ENCODE peak calls at places on chromosomes 1 and 21, in seven cellular contexts. E is K562, R is HepG2, T is tibial nerve, A is transverse colon, H is ovary, P is A549. G is an unnamed sample.

GRCh38 chr1:212597495-212597894 is 11.1 kb upstream of the ATF3 start:
- DNase-seq in E (no peak), P (no peak), R (no peak), T (no peak), H (no peak), A (no peak), G (no peak)

GRCh38 chr1:201268604-201269151 is 14.6 kb upstream of the PKP1 start:
- DNase-seq in R (no peak), P (peak; percentile 54), E (no peak), T (no peak), A (no peak), H (no peak), G (no peak)

GRCh38 chr1:226394461-226394860 is 13.4 kb downstream of the PARP1 start:
- DNase-seq in R (no peak), E (no peak), H (no peak), P (no peak), T (no peak), A (no peak), G (no peak)

GRCh38 chr1:44740179-44740617 is 561 bp downstream of the KIF2C start:
- DNase-seq in R (no peak), E (no peak), A (no peak), H (no peak), P (no peak), T (no peak), G (no peak)

GRCh38 chr1:110542730-110543129 is 23.8 kb upstream of the KCNA10 start:
- DNase-seq in E (peak; percentile 46), P (no peak), T (no peak), H (no peak), A (no peak), R (no peak), G (no peak)

GRCh38 chr1:227225715-227226346 is 92.5 kb downstream of the CDC42BPA start:
- DNase-seq in H (no peak), E (peak; percentile 54), T (no peak), A (no peak), P (no peak), R (no peak), G (no peak)

GRCh38 chr1:195188821-195189220 is 1419.4 kb downstream of the KCNT2 start:
- DNase-seq in P (no peak), A (no peak), T (no peak), H (no peak), R (no peak), E (no peak), G (no peak)

GRCh38 chr1:112044745-112045144 is 55.3 kb upstream of the KCND3 start:
- DNase-seq in A (no peak), T (no peak), H (no peak), R (no peak), P (no peak), E (peak; percentile 9), G (no peak)

GRCh38 chr1:108117908-108118902 is 81.9 kb downstream of the SLC25A24 start:
- DNase-seq in P (no peak), H (no peak), T (no peak), E (peak; percentile 43), A (no peak), R (no peak), G (peak; percentile 32)

GRCh38 chr21:27290020-27290419 is 323.1 kb upstream of the ADAMTS5 start:
- DNase-seq in A (no peak), P (no peak), H (no peak), T (no peak), E (no peak), R (no peak), G (no peak)

GRCh38 chr1:204343247-204343646 is 16.5 kb downstream of the PLEKHA6 start:
- DNase-seq in A (no peak), P (no peak), T (no peak), R (no peak), H (no peak), E (no peak), G (no peak)

DNA sequence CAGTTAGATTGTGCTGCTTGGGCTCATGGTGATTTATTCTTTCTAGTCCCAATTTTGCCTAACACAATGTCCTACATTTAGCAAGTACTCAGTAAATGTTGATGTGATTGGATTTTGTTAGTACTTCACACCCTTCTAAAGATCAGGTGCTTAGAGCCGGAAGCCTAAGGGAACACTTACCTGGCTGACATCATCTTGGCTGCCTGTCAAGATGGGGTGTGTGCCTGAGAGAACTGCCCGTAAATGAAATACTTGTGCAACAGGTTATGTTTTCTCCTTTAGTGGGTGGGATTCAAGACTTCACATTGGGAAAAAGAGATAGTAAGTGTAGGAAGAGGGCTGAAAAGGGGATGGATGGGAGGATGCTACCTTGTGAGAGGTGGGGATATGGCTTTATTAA is 75.5 kb upstream of the MACF1 start:
- DNase-seq in A (peak; percentile 89), H (no peak), E (no peak), T (no peak), R (no peak), P (no peak), G (no peak)
- H3K4me1 ChIP-seq in A (peaks cover 61% of the 10 kb centered on the region), H (peaks cover 8% of the 10 kb centered on the region), E (peaks cover 13% of the 10 kb centered on the region), T (peaks cover 17% of the 10 kb centered on the region), R (peaks cover 52% of the 10 kb centered on the region), P (peaks cover 64% of the 10 kb centered on the region), G (peaks cover 81% of the 10 kb centered on the region)

GRCh38 chr1:156337888-156338179 is 258 bp downstream of the CCT3 start:
- DNase-seq in P (no peak), H (no peak), T (no peak), E (no peak), A (no peak), R (no peak), G (peak; percentile 25)

GRCh38 chr1:156337052-156337887 is 822 bp downstream of the CCT3 start:
- DNase-seq in T (no peak), E (peak; percentile 36), P (peak; percentile 17), A (no peak), R (no peak), H (peak; percentile 27), G (no peak)

GRCh38 chr1:156338180-156338973 is at the start of the genes CCT3 and TSACC:
- DNase-seq in P (peak; percentile 99), E (peak; percentile 100), H (peak; percentile 100), A (peak; percentile 99), T (peak; percentile 99), R (peak; percentile 99), G (peak; percentile 98)

GRCh38 chr1:156336242-156336641 is 1.9 kb downstream of the CCT3 start:
- DNase-seq in H (no peak), R (no peak), E (peak; percentile 56), P (no peak), A (no peak), T (no peak), G (no peak)
- H3K4me3 ChIP-seq in H (no peak overlapping the region), R (peak overlapping the region; percentile 92), E (peak overlapping the region; percentile 63), P (peak overlapping the region; percentile 75), A (no peak overlapping the region), T (no peak overlapping the region), G (peak overlapping the region; percentile 83)

GRCh38 chr1:235292790-235293189 is 35.2 kb downstream of the ARID4B start:
- DNase-seq in A (no peak), R (no peak), P (no peak), T (no peak), E (no peak), H (no peak), G (no peak)

GRCh38 chr1:235291599-235291998 is 36.4 kb downstream of the ARID4B start:
- DNase-seq in A (no peak), H (no peak), E (no peak), T (no peak), P (no peak), R (no peak), G (no peak)

GRCh38 chr1:235293322-235293942 is 34.5 kb downstream of the ARID4B start:
- DNase-seq in E (no peak), A (no peak), P (no peak), H (no peak), R (no peak), T (no peak), G (no peak)

GRCh38 chr1:235289859-235290739 is 37.9 kb downstream of the ARID4B start:
- DNase-seq in T (no peak), H (no peak), A (no peak), R (no peak), P (no peak), E (no peak), G (no peak)

DNA sequence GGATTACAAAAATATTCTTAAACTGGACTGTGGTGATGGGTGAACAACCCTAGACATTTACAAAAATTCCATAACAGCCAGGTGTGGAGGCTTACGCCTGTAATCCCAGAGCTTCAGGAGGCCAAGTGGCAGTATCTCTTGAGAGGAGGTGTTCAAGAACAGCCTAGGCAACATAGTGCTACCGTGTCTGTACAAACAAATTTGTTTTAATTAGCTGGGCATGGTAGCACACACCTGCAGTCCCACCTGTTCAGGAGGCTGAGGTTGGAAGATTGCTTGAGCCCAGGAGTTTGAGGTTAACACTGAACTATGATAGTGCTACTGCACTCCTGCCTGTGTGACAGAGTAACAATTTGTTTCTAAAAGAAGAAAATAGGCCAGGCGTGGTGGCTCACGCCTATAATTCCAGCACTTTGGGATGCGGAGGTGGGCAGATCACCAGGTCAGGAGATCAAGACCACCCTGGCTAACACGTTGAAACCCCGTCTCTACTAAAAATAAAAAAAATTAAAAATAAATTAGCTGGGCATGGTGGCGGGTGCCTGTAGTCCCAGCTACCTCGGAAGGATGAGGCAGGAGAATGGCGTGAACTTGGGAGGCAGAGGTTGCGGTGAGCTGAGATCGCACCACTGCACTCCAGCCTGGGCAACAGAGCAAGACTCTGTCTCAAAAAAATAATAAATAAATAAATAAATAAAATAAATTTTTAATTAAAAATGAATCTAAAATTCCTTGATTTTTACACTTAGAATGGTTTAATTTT is 37.1 kb downstream of the ARID4B start:
- DNase-seq in E (no peak), A (no peak), H (no peak), R (no peak), T (no peak), P (no peak), G (no peak)
- TF ChIP-seq EP300 in E (no peak), A (no peak), H (no peak), R (no peak), T (no peak), P (no peak), G (no peak)

GRCh38 chr21:15761508-15762100 is 31.8 kb downstream of the USP25 start:
- DNase-seq in T (no peak), R (peak; percentile 59), P (no peak), H (no peak), A (peak; percentile 83), E (no peak), G (no peak)

GRCh38 chr21:15754640-15755039 is 24.9 kb downstream of the USP25 start:
- DNase-seq in P (no peak), E (no peak), H (no peak), A (no peak), R (peak; percentile 73), T (no peak), G (no peak)

GRCh38 chr21:15755125-15755524 is 25.3 kb downstream of the USP25 start:
- DNase-seq in R (no peak), P (no peak), H (no peak), A (no peak), E (no peak), T (no peak), G (no peak)

GRCh38 chr21:15763359-15763758 is 33.6 kb downstream of the USP25 start:
- DNase-seq in H (no peak), E (no peak), R (no peak), P (no peak), T (no peak), A (no peak), G (no peak)

GRCh38 chr21:15759469-15759868 is 29.7 kb downstream of the USP25 start:
- DNase-seq in T (no peak), E (no peak), H (no peak), P (no peak), A (no peak), R (no peak), G (no peak)
- H3K4me1 ChIP-seq in T (peaks cover 17% of the 10 kb centered on the region), E (peaks cover 4% of the 10 kb centered on the region), H (peaks cover under 1% of the 10 kb centered on the region), P (peaks cover 9% of the 10 kb centered on the region), A (peaks cover 35% of the 10 kb centered on the region), R (peaks cover 58% of the 10 kb centered on the region), G (peaks cover 39% of the 10 kb centered on the region)

GRCh38 chr1:7070389-7071029 is 285.3 kb downstream of the CAMTA1 start:
- DNase-seq in P (peak; percentile 52), H (peak; percentile 64), R (peak; percentile 43), E (peak; percentile 70), A (peak; percentile 57), T (peak; percentile 37), G (no peak)
- H3K4me3 ChIP-seq in P (no peak overlapping the region), H (peak overlapping the region; percentile 9), R (no peak overlapping the region), E (no peak overlapping the region), A (no peak overlapping the region), T (peak overlapping the region; percentile 45), G (no peak overlapping the region)